ENCODE peak calls at places on chromosomes 5 and 9, in five cellular contexts. One of them, this sample, is unnamed.

GRCh38 chr5:97009921-97010320 is 74.0 kb downstream of the LNPEP start:
- DNase-seq in adrenal gland: no peak
- DNase-seq in foreskin fibroblast: no peak
- DNase-seq in astrocyte of the spinal cord: no peak
- DNase-seq in IMR-90: no peak
- DNase-seq in this sample: no peak

GRCh38 chr5:81789033-81789432 is 38.1 kb upstream of the SSBP2 start:
- DNase-seq in IMR-90: peak
- DNase-seq in foreskin fibroblast: peak
- DNase-seq in adrenal gland: no peak
- DNase-seq in astrocyte of the spinal cord: peak
- DNase-seq in this sample: no peak

GRCh38 chr9:7150153-7150890 is 392.5 kb downstream of the KDM4C start:
- DNase-seq in astrocyte of the spinal cord: no peak
- DNase-seq in foreskin fibroblast: no peak
- DNase-seq in IMR-90: no peak
- DNase-seq in adrenal gland: no peak
- DNase-seq in this sample: no peak

GRCh38 chr5:160926428-160926827 is 74.4 kb upstream of the ATP10B start:
- DNase-seq in IMR-90: no peak
- DNase-seq in adrenal gland: no peak
- DNase-seq in astrocyte of the spinal cord: no peak
- DNase-seq in foreskin fibroblast: no peak
- DNase-seq in this sample: no peak

GRCh38 chr9:31119882-31120481 is 1264.5 kb upstream of the ACO1 start:
- DNase-seq in IMR-90: no peak
- DNase-seq in astrocyte of the spinal cord: peak
- DNase-seq in foreskin fibroblast: no peak
- DNase-seq in adrenal gland: peak
- DNase-seq in this sample: no peak

GRCh38 chr9:121367651-121368510 is 2.2 kb downstream of the STOM start:
- DNase-seq in IMR-90: no peak
- DNase-seq in foreskin fibroblast: no peak
- DNase-seq in adrenal gland: no peak
- DNase-seq in astrocyte of the spinal cord: no peak
- DNase-seq in this sample: no peak

GRCh38 chr5:88269222-88269771 is 652 bp upstream of the TMEM161B start:
- DNase-seq in astrocyte of the spinal cord: peak
- DNase-seq in adrenal gland: peak
- DNase-seq in IMR-90: peak
- DNase-seq in foreskin fibroblast: no peak
- DNase-seq in this sample: no peak

GRCh38 chr5:88172847-88173758 is 95.5 kb downstream of the TMEM161B start:
- DNase-seq in foreskin fibroblast: no peak
- DNase-seq in astrocyte of the spinal cord: no peak
- DNase-seq in IMR-90: peak
- DNase-seq in adrenal gland: no peak
- DNase-seq in this sample: peak

GRCh38 chr5:126614189-126614588 is 13.4 kb downstream of the PHAX start:
- DNase-seq in adrenal gland: no peak
- DNase-seq in astrocyte of the spinal cord: no peak
- DNase-seq in foreskin fibroblast: no peak
- DNase-seq in IMR-90: no peak
- DNase-seq in this sample: no peak

GRCh38 chr5:64773533-64773932 is 4.8 kb downstream of the CWC27 start:
- DNase-seq in adrenal gland: no peak
- DNase-seq in IMR-90: no peak
- DNase-seq in astrocyte of the spinal cord: no peak
- DNase-seq in foreskin fibroblast: no peak
- DNase-seq in this sample: no peak

GRCh38 chr9:128706045-128706444 is 3.7 kb downstream of the PKN3 start:
- DNase-seq in astrocyte of the spinal cord: no peak
- DNase-seq in adrenal gland: no peak
- DNase-seq in IMR-90: no peak
- DNase-seq in foreskin fibroblast: no peak
- DNase-seq in this sample: no peak

GRCh38 chr5:57453728-57454127 is 28.9 kb downstream of the ACTBL2 start:
- DNase-seq in IMR-90: no peak
- DNase-seq in adrenal gland: no peak
- DNase-seq in astrocyte of the spinal cord: no peak
- DNase-seq in foreskin fibroblast: no peak
- DNase-seq in this sample: no peak

GRCh38 chr5:109601736-109602135 is 88.0 kb upstream of the MAN2A1 start:
- DNase-seq in adrenal gland: no peak
- DNase-seq in IMR-90: no peak
- DNase-seq in foreskin fibroblast: no peak
- DNase-seq in astrocyte of the spinal cord: no peak
- DNase-seq in this sample: no peak

GRCh38 chr9:81724242-81724889 is 35.0 kb upstream of the TLE1 start:
- DNase-seq in IMR-90: peak
- DNase-seq in foreskin fibroblast: no peak
- DNase-seq in adrenal gland: no peak
- DNase-seq in astrocyte of the spinal cord: peak
- DNase-seq in this sample: no peak

GRCh38 chr9:109780453-109781033 is 545 bp downstream of the PALM2AKAP2 start:
- DNase-seq in IMR-90: no peak
- DNase-seq in foreskin fibroblast: no peak
- DNase-seq in astrocyte of the spinal cord: peak
- DNase-seq in adrenal gland: no peak
- DNase-seq in this sample: no peak

GRCh38 chr5:151002250-151002649 is 18.1 kb upstream of the GPX3 start:
- DNase-seq in IMR-90: peak
- DNase-seq in foreskin fibroblast: peak
- DNase-seq in adrenal gland: peak
- DNase-seq in astrocyte of the spinal cord: peak
- DNase-seq in this sample: no peak

DNA sequence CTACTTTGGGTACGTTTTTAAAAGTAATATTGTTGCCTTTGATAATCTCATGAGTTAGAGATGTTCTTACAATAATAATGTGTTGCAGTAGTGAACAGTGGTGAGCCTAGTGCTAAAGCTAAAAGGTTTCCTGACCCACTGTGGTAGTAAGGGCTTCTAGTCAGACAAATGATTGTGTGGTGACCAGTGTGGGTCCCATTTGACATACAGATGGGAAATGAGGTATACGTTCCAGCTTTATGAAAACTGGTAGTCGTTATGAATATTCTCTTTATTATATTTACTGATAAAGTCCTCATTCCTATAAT is 1.8 kb upstream of the RFX3 start:
- DNase-seq in IMR-90: no peak
- DNase-seq in foreskin fibroblast: no peak
- DNase-seq in astrocyte of the spinal cord: no peak
- DNase-seq in adrenal gland: no peak
- DNase-seq in this sample: no peak
- H3K4me3 ChIP-seq in IMR-90: no peak
- H3K4me3 ChIP-seq in foreskin fibroblast: peak
- H3K4me3 ChIP-seq in astrocyte of the spinal cord: peak
- H3K4me3 ChIP-seq in adrenal gland: no peak
- H3K4me3 ChIP-seq in this sample: peak

GRCh38 chr5:11385251-11385900 is 518.9 kb downstream of the CTNND2 start:
- DNase-seq in adrenal gland: no peak
- DNase-seq in foreskin fibroblast: no peak
- DNase-seq in astrocyte of the spinal cord: no peak
- DNase-seq in IMR-90: no peak
- DNase-seq in this sample: no peak
- H3K4me3 ChIP-seq in adrenal gland: no peak
- H3K4me3 ChIP-seq in foreskin fibroblast: no peak
- H3K4me3 ChIP-seq in astrocyte of the spinal cord: peak
- H3K4me3 ChIP-seq in IMR-90: no peak
- H3K4me3 ChIP-seq in this sample: no peak

GRCh38 chr5:173325091-173325698 is 3.0 kb downstream of the STC2 start:
- DNase-seq in foreskin fibroblast: no peak
- DNase-seq in astrocyte of the spinal cord: no peak
- DNase-seq in IMR-90: no peak
- DNase-seq in adrenal gland: no peak
- DNase-seq in this sample: no peak

GRCh38 chr5:173324115-173325001 is 3.9 kb downstream of the STC2 start:
- DNase-seq in IMR-90: peak
- DNase-seq in astrocyte of the spinal cord: peak
- DNase-seq in adrenal gland: peak
- DNase-seq in foreskin fibroblast: peak
- DNase-seq in this sample: peak

GRCh38 chr5:173327948-173328895 is at the start of gene STC2:
- DNase-seq in astrocyte of the spinal cord: peak
- DNase-seq in foreskin fibroblast: peak
- DNase-seq in adrenal gland: no peak
- DNase-seq in IMR-90: peak
- DNase-seq in this sample: peak

GRCh38 chr5:173327084-173327947 is 898 bp downstream of the STC2 start:
- DNase-seq in astrocyte of the spinal cord: peak
- DNase-seq in IMR-90: peak
- DNase-seq in adrenal gland: no peak
- DNase-seq in foreskin fibroblast: no peak
- DNase-seq in this sample: no peak

DNA sequence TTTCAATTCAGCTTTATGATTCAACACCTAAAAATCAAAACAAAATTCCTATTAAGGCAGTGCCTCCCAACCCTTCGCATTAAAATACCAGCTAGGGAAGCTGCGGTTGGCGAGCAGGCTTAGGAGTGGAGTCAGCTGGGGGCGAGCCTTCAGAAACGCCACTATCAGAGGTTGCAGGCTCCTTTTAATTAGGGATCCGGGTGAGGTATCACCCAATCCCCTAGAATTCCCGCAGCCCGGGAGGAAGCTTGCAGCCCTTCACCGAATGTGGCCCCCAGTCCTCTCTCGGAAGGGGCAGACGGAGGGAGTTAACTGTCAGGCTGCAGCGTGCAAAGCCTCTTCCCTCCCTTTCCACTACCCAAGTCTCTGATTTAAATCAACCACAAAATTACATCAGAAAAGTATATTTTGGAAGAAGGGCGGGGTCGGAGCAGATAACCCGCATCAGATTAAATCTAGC is 1.7 kb downstream of the STC2 start:
- DNase-seq in foreskin fibroblast: peak
- DNase-seq in astrocyte of the spinal cord: peak
- DNase-seq in IMR-90: peak
- DNase-seq in adrenal gland: no peak
- DNase-seq in this sample: peak
- H3K4me3 ChIP-seq in foreskin fibroblast: peak
- H3K4me3 ChIP-seq in astrocyte of the spinal cord: peak
- H3K4me3 ChIP-seq in IMR-90: peak
- H3K4me3 ChIP-seq in adrenal gland: no peak
- H3K4me3 ChIP-seq in this sample: peak

DNA sequence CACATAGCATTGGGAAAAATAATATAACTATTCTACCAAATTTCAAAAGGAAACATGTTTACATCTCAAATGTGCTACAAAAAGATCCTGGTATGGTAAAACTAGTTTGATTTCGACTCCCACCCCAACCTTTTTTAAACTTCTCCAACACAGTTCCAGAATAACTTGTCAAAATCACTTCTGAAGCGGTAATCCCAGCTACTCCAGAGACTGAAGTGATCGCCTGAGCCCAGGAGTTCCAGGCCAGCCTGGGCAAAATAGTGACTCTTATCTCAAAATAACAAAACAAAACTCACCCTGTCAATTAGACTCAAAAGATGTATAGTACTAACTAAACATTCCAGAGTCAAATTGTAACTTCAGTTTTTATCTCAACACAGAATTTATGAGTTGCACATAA is 71.3 kb upstream of the RNF38 start:
- DNase-seq in astrocyte of the spinal cord: no peak
- DNase-seq in foreskin fibroblast: no peak
- DNase-seq in adrenal gland: no peak
- DNase-seq in IMR-90: no peak
- DNase-seq in this sample: no peak
- H3K4me3 ChIP-seq in astrocyte of the spinal cord: no peak
- H3K4me3 ChIP-seq in foreskin fibroblast: no peak
- H3K4me3 ChIP-seq in adrenal gland: no peak
- H3K4me3 ChIP-seq in IMR-90: no peak
- H3K4me3 ChIP-seq in this sample: no peak

GRCh38 chr9:135088979-135089847 is 1.7 kb downstream of the OLFM1 start:
- DNase-seq in adrenal gland: no peak
- DNase-seq in IMR-90: no peak
- DNase-seq in astrocyte of the spinal cord: no peak
- DNase-seq in foreskin fibroblast: no peak
- DNase-seq in this sample: no peak

GRCh38 chr9:135090081-135090480 is 2.6 kb downstream of the OLFM1 start:
- DNase-seq in astrocyte of the spinal cord: no peak
- DNase-seq in adrenal gland: no peak
- DNase-seq in foreskin fibroblast: no peak
- DNase-seq in IMR-90: no peak
- DNase-seq in this sample: no peak

GRCh38 chr9:135087899-135088347 is 455 bp downstream of the OLFM1 start:
- DNase-seq in IMR-90: no peak
- DNase-seq in foreskin fibroblast: no peak
- DNase-seq in astrocyte of the spinal cord: no peak
- DNase-seq in adrenal gland: no peak
- DNase-seq in this sample: no peak

GRCh38 chr9:135087489-135087791 is at the start of gene OLFM1:
- DNase-seq in IMR-90: peak
- DNase-seq in adrenal gland: peak
- DNase-seq in foreskin fibroblast: peak
- DNase-seq in astrocyte of the spinal cord: peak
- DNase-seq in this sample: no peak

GRCh38 chr9:135088348-135088978 is 995 bp downstream of the OLFM1 start:
- DNase-seq in astrocyte of the spinal cord: no peak
- DNase-seq in adrenal gland: no peak
- DNase-seq in foreskin fibroblast: no peak
- DNase-seq in IMR-90: no peak
- DNase-seq in this sample: no peak
- H3K4me3 ChIP-seq in astrocyte of the spinal cord: no peak
- H3K4me3 ChIP-seq in adrenal gland: no peak
- H3K4me3 ChIP-seq in foreskin fibroblast: no peak
- H3K4me3 ChIP-seq in IMR-90: no peak
- H3K4me3 ChIP-seq in this sample: no peak

GRCh38 chr5:103262422-103262871 is 3.9 kb downstream of the MACIR start:
- DNase-seq in adrenal gland: no peak
- DNase-seq in astrocyte of the spinal cord: peak
- DNase-seq in foreskin fibroblast: no peak
- DNase-seq in IMR-90: peak
- DNase-seq in this sample: no peak

GRCh38 chr5:103259705-103260355 is 1.3 kb downstream of the MACIR start:
- DNase-seq in adrenal gland: no peak
- DNase-seq in foreskin fibroblast: peak
- DNase-seq in IMR-90: peak
- DNase-seq in astrocyte of the spinal cord: peak
- DNase-seq in this sample: no peak

GRCh38 chr5:103258957-103259704 is 568 bp downstream of the MACIR start:
- DNase-seq in adrenal gland: peak
- DNase-seq in astrocyte of the spinal cord: peak
- DNase-seq in foreskin fibroblast: peak
- DNase-seq in IMR-90: peak
- DNase-seq in this sample: no peak

GRCh38 chr5:103263054-103263453 is 4.5 kb downstream of the MACIR start:
- DNase-seq in foreskin fibroblast: no peak
- DNase-seq in IMR-90: no peak
- DNase-seq in adrenal gland: no peak
- DNase-seq in astrocyte of the spinal cord: no peak
- DNase-seq in this sample: no peak

DNA sequence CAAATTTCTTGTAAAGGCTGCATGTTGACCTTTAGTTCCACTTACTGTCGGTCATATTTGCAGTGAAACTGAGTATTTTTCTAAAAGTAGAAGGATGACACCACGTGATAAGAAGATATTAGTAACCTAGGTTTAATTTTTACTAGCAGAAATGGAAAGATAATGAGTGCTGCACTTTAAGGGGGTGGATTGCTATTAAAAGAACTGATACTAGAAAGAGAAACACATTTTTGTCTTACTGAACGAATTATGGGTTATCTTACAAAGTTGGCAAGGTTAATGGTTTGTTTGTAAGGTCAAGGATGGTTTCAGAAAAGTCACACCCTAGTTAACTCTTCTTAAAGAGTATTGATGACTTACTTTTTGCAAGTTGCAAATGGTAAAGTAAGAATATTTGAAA is 2.4 kb downstream of the MACIR start:
- DNase-seq in adrenal gland: no peak
- DNase-seq in astrocyte of the spinal cord: no peak
- DNase-seq in IMR-90: no peak
- DNase-seq in foreskin fibroblast: no peak
- DNase-seq in this sample: no peak
- H3K4me3 ChIP-seq in adrenal gland: no peak
- H3K4me3 ChIP-seq in astrocyte of the spinal cord: no peak
- H3K4me3 ChIP-seq in IMR-90: no peak
- H3K4me3 ChIP-seq in foreskin fibroblast: peak
- H3K4me3 ChIP-seq in this sample: peak